ENCODE peak calls at places on chromosomes 4 and X, in four cellular contexts. N, U, L and C are unnamed samples.

GRCh38 chr4:1239141-1239948 is 9.6 kb downstream of the CTBP1 start:
- DNase-seq in L (peak; percentile 41), U (no peak), N (no peak), C (no peak)

GRCh38 chr4:25769251-25769650 is 93.5 kb downstream of the SEL1L3 start:
- DNase-seq in U (no peak), N (no peak), L (no peak), C (peak; percentile 47)

GRCh38 chrX:38654302-38654701 is 93.0 kb downstream of the TSPAN7 start:
- DNase-seq in L (peak; percentile 18), N (no peak), U (no peak), C (peak; percentile 20)

GRCh38 chrX:107576841-107577240 is 51.5 kb upstream of the PRPS1 start:
- DNase-seq in N (no peak), L (no peak), U (no peak), C (no peak)

GRCh38 chr4:102247041-102247440 is 98.2 kb downstream of the SLC39A8 start:
- DNase-seq in L (no peak), U (no peak), N (no peak), C (no peak)

GRCh38 chr4:127888559-127888958 is 7.9 kb downstream of the PLK4 start:
- DNase-seq in U (no peak), L (no peak), N (no peak), C (no peak)

GRCh38 chr4:16066586-16067128 is 17.2 kb downstream of the PROM1 start:
- DNase-seq in U (no peak), L (no peak), N (no peak), C (no peak)

GRCh38 chr4:101186558-101187184 is 160.7 kb downstream of the PPP3CA start:
- DNase-seq in L (no peak), U (no peak), N (no peak), C (no peak)

GRCh38 chr4:158999166-158999682 is 103.7 kb upstream of the RAPGEF2 start:
- DNase-seq in U (no peak), N (no peak), L (no peak), C (no peak)

GRCh38 chr4:8219236-8219635 is 20.1 kb downstream of the SH3TC1 start:
- DNase-seq in N (no peak), U (no peak), L (no peak), C (no peak)

GRCh38 chrX:103520391-103520790 is 1.1 kb upstream of the RAB40A start:
- DNase-seq in L (no peak), U (no peak), N (no peak), C (peak; percentile 80)

GRCh38 chr4:154559141-154559841 is 3.5 kb upstream of the FGB start:
- DNase-seq in L (no peak), U (peak; percentile 18), N (peak; percentile 7), C (peak; percentile 75)